ENCODE peak calls at places on chromosomes 5 and 9, in ten cellular contexts. A is endothelial cell of umbilical vein, P is kidney epithelial cell, I is AG04449, C is upper lobe of left lung, R is HFF-Myc, N is HL-60, L is ovary, J is nephron progenitor cell, X is glutamatergic neuron. F is an unnamed sample.

GRCh38 chr5:94901071-94901979 is 282.9 kb downstream of the SLF1 start:
- DNase-seq in A (peak; percentile 5), P (peak; percentile 74), I (no peak), C (no peak), R (no peak), N (no peak), L (no peak), J (no peak), X (no peak), F (no peak)

GRCh38 chr5:5356765-5357164 is 65.7 kb upstream of the ICE1 start:
- DNase-seq in A (no peak), P (no peak), I (no peak), C (no peak), R (no peak), N (no peak), L (no peak), J (no peak), X (no peak), F (no peak)

GRCh38 chr9:86494644-86495081 is 140.5 kb upstream of the TUT7 start:
- DNase-seq in A (no peak), P (peak; percentile 7), I (peak; percentile 62), C (no peak), R (peak; percentile 15), N (no peak), L (no peak), J (no peak), X (no peak), F (no peak)

GRCh38 chr9:129677456-129677855 is 12.0 kb downstream of the PRRX2 start:
- DNase-seq in A (no peak), P (no peak), I (no peak), C (no peak), R (no peak), N (no peak), L (no peak), J (peak; percentile 63), X (peak; percentile 70), F (no peak)

GRCh38 chr5:143297756-143298155 is 105.7 kb downstream of the NR3C1 start:
- DNase-seq in A (peak; percentile 24), P (no peak), I (no peak), C (no peak), R (no peak), N (peak; percentile 21), L (no peak), J (no peak), X (no peak), F (no peak)

GRCh38 chr5:80653497-80653896 is 955 bp upstream of the MSH3 start:
- DNase-seq in A (no peak), P (no peak), I (no peak), C (no peak), R (no peak), N (no peak), L (no peak), J (no peak), X (no peak), F (no peak)

GRCh38 chr5:150636391-150637244 is 3.8 kb upstream of the SYNPO start:
- DNase-seq in A (peak; percentile 84), P (no peak), I (no peak), C (no peak), R (no peak), N (no peak), L (peak; percentile 77), J (no peak), X (no peak), F (no peak)

GRCh38 chr9:27654629-27655285 is 81.5 kb upstream of the C9orf72 start:
- DNase-seq in A (no peak), P (no peak), I (no peak), C (peak; percentile 64), R (no peak), N (no peak), L (no peak), J (no peak), X (no peak), F (no peak)

GRCh38 chr5:63131618-63132285 is 553.1 kb downstream of the LRRC70 start:
- DNase-seq in A (peak; percentile 15), P (peak; percentile 89), I (no peak), C (no peak), R (no peak), N (no peak), L (no peak), J (no peak), X (no peak), F (no peak)

GRCh38 chr9:104279535-104280215 is 185.6 kb downstream of the SMC2 start:
- DNase-seq in A (peak; percentile 37), P (no peak), I (no peak), C (no peak), R (no peak), N (no peak), L (no peak), J (no peak), X (no peak), F (no peak)

GRCh38 chr5:154442801-154443200 is 3.0 kb upstream of the SAP30L start:
- DNase-seq in A (no peak), P (no peak), I (no peak), C (no peak), R (no peak), N (no peak), L (no peak), J (no peak), X (no peak), F (no peak)

GRCh38 chr5:148094336-148094735 is 30.6 kb downstream of the SPINK5 start:
- DNase-seq in A (no peak), P (no peak), I (no peak), C (no peak), R (no peak), N (no peak), L (no peak), J (no peak), X (no peak), F (no peak)

GRCh38 chr5:38780950-38781349 is 64.9 kb upstream of the OSMR start:
- DNase-seq in A (peak; percentile 62), P (no peak), I (no peak), C (no peak), R (peak; percentile 82), N (no peak), L (peak; percentile 56), J (no peak), X (no peak), F (no peak)

GRCh38 chr5:141250576-141250975 is 5.4 kb downstream of the PCDHB15 start:
- DNase-seq in A (no peak), P (no peak), I (no peak), C (no peak), R (no peak), N (no peak), L (no peak), J (no peak), X (no peak), F (no peak)
- TF ChIP-seq CTCF in A (no peak), P (no peak), I (no peak), C (no peak), R (no peak), N (no peak), L (no peak), J (no peak), X (no peak), F (no peak)

GRCh38 chr9:24416136-24416535 is 129.6 kb downstream of the IZUMO3 start:
- DNase-seq in A (no peak), P (no peak), I (no peak), C (no peak), R (no peak), N (no peak), L (no peak), J (no peak), X (no peak), F (no peak)

DNA sequence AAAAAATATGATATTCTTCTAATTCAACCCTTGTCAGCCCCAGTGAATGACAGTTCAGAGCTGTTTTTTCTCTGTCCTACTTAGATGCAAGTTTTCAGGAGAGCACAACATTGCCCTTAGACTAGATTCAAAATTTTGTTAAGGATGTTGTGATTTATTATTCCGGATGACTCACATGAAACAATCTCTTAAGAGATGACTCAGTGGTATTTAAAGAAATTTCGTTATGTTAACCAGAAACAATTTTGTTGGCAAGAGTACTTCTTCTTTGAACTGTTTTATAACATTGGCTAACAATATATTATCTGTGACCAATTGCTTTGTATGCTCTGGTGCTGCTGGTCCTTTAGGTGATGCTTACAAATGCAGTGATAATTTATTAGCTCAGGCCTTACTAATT is 132.0 kb downstream of the IZUMO3 start:
- DNase-seq in A (no peak), P (no peak), I (no peak), C (no peak), R (no peak), N (no peak), L (no peak), J (no peak), X (no peak), F (no peak)
- TF ChIP-seq CTCF in A (no peak), P (no peak), I (no peak), C (no peak), R (no peak), N (no peak), L (no peak), J (no peak), X (no peak), F (no peak)

DNA sequence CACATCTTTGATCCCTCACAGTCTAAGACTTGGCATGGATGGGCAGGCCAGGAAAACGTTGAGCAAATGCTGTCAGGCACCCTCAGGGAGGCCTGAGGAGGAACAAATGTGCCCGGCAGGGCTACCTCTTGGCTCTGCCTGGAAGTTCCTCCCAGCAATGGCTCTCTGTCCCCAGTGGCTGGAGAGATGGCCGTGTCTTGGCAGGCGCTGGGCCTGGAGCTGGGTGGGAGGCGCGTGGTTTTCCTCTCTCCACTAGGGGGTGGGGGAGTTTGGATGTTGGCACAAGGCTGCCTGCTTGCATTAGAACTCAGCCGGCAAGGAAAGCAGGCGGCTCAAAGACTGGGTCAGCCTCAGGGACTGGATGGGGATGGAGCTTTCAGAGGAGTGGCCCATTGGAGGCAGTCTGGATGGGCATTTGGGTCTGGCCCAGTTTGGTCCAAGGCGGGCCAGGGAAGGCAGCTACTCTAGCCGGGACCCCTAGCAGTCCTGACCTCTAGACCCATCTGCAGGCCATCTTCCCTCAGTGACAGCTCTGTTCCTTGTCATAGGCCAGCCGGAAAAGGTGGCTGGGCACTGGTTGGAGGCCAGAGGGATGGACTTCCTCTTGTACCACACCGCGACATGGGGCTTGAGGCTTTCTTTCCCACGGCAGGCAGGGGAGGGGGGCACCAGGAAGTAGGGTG is 68.2 kb upstream of the STC2 start:
- DNase-seq in A (no peak), P (no peak), I (no peak), C (peak; percentile 41), R (no peak), N (no peak), L (no peak), J (peak; percentile 30), X (peak; percentile 45), F (no peak)
- TF ChIP-seq CTCF in A (no peak), P (peak; percentile 15), I (no peak), C (no peak), R (peak; percentile 40), N (no peak), L (no peak), J (peak; percentile 30), X (peak; percentile 32), F (peak; percentile 43)

DNA sequence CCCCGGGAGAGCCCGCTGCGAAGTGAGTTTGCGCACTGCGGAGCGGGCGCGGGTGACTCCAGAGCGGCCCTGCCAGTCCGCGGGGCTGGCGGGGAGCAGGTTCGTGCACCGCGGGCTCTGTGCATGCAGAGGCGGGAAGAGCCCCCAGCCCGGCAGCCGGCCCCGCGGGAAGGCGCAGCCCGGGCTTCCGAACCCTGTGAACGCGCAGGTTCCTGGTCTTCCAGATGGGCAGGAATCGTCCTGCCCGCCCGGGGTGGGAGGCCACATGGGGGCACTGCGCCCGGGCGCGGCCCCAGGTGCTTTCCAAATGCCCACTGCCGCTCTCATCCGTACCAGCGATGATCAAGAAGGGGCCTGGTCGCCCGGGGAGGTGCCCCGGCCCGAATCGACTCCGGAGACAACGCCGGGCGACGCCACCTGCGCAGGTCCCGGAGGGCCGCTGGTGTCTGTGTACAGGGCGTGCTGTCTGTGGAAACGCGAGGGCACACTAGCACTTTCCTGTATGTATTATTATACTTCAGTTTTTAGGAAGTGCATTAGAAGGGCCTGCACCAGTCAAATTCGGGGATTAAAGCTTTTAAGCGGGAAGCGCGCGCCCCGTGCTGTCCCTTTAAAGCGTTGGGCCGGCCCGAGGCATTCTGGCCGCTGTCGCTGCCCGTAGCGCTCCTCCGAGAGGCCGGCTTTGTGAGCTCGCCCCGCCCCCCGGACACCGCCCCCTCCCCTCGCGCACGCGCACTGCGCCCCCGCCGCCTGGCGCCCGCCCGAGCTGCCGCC is at the start of gene WDR5:
- DNase-seq in A (peak; percentile 81), P (peak; percentile 31), I (peak; percentile 17), C (peak; percentile 99), R (peak; percentile 56), N (peak; percentile 91), L (peak; percentile 94), J (peak; percentile 96), X (peak; percentile 96), F (peak; percentile 93)
- TF ChIP-seq CTCF in A (no peak), P (peak; percentile 29), I (peak; percentile 21), C (peak; percentile 25), R (peak; percentile 21), N (no peak), L (peak; percentile 12), J (no peak), X (no peak), F (peak; percentile 34)